ENCODE peak calls at places on chromosomes 11 and 22, in four cellular contexts. V, L, F and J are unnamed samples.

GRCh38 chr11:70364745-70365535 is 33.4 kb upstream of the CTTN start:
- DNase-seq in V (no peak), L (no peak), F (no peak), J (no peak)

GRCh38 chr22:47289316-47289985 is 527.0 kb downstream of the TBC1D22A start:
- DNase-seq in V (no peak), L (no peak), F (no peak), J (peak; percentile 17)

GRCh38 chr11:5694642-5695041 is 5.1 kb downstream of the TRIM22 start:
- DNase-seq in V (no peak), L (no peak), F (no peak), J (no peak)

GRCh38 chr11:29959488-29959887 is 57.3 kb downstream of the KCNA4 start:
- DNase-seq in V (no peak), L (no peak), F (no peak), J (no peak)

GRCh38 chr11:8098879-8099278 is 17.9 kb downstream of the TUB start:
- DNase-seq in V (no peak), L (no peak), F (no peak), J (no peak)

GRCh38 chr11:121909571-121909970 is 206.4 kb downstream of the BLID start:
- DNase-seq in V (no peak), L (no peak), F (no peak), J (no peak)

GRCh38 chr22:22410677-22411076 is 97.9 kb downstream of the ZNF280B start:
- DNase-seq in V (peak; percentile 33), L (no peak), F (no peak), J (no peak)

GRCh38 chr11:2089536-2090165 is 49.5 kb downstream of the IGF2 start:
- DNase-seq in V (peak; percentile 95), L (peak; percentile 21), F (peak; percentile 67), J (peak; percentile 26)

GRCh38 chr22:49033616-49034015 is 794.1 kb downstream of the BRD1 start:
- DNase-seq in V (no peak), L (no peak), F (no peak), J (peak; percentile 37)

GRCh38 chr22:20424937-20425587 is 12.6 kb downstream of the SCARF2 start:
- DNase-seq in V (no peak), L (no peak), F (no peak), J (peak; percentile 62)

GRCh38 chr11:107561688-107562087 is 3.8 kb downstream of the ALKBH8 start:
- DNase-seq in V (no peak), L (no peak), F (no peak), J (no peak)

GRCh38 chr22:31329029-31329428 is 17.1 kb downstream of the PATZ1 start:
- DNase-seq in V (no peak), L (no peak), F (no peak), J (no peak)

GRCh38 chr11:116452447-116452846 is 320.3 kb downstream of the BUD13 start:
- DNase-seq in V (no peak), L (no peak), F (no peak), J (no peak)

GRCh38 chr11:106466441-106467190 is 389.2 kb downstream of the AASDHPPT start:
- DNase-seq in V (no peak), L (no peak), F (peak; percentile 16), J (no peak)

GRCh38 chr11:61477734-61478148 is 30.8 kb upstream of the LRRC10B start:
- DNase-seq in V (peak; percentile 82), L (no peak), F (peak; percentile 53), J (peak; percentile 73)

GRCh38 chr11:64078905-64079304 is 43.2 kb downstream of the FLRT1 start:
- DNase-seq in V (no peak), L (no peak), F (no peak), J (no peak)

GRCh38 chr11:64077607-64078006 is 41.9 kb downstream of the FLRT1 start:
- DNase-seq in V (no peak), L (no peak), F (no peak), J (no peak)

GRCh38 chr11:64080390-64080789 is 44.7 kb downstream of the FLRT1 start:
- DNase-seq in V (no peak), L (no peak), F (no peak), J (no peak)

GRCh38 chr11:64076764-64077163 is 41.0 kb downstream of the FLRT1 start:
- DNase-seq in V (no peak), L (no peak), F (no peak), J (no peak)

GRCh38 chr11:64078294-64078693 is 42.6 kb downstream of the FLRT1 start:
- DNase-seq in V (no peak), L (no peak), F (no peak), J (no peak)
- H3K27ac ChIP-seq in V (no peak overlapping the region), L (no peak overlapping the region), F (no peak overlapping the region), J (no peak overlapping the region)

GRCh38 chr11:94938399-94939055 is 34.8 kb downstream of the CWC15 start:
- DNase-seq in V (no peak), L (peak; percentile 57), F (no peak), J (no peak)
- H3K27ac ChIP-seq in V (no peak overlapping the region), L (peak overlapping the region; percentile 26), F (no peak overlapping the region), J (peak overlapping the region; percentile 15)

GRCh38 chr11:111361082-111361801 is 17.8 kb downstream of the POU2AF1 start:
- DNase-seq in V (no peak), L (no peak), F (no peak), J (no peak)
- H3K27ac ChIP-seq in V (no peak overlapping the region), L (no peak overlapping the region), F (no peak overlapping the region), J (no peak overlapping the region)

DNA sequence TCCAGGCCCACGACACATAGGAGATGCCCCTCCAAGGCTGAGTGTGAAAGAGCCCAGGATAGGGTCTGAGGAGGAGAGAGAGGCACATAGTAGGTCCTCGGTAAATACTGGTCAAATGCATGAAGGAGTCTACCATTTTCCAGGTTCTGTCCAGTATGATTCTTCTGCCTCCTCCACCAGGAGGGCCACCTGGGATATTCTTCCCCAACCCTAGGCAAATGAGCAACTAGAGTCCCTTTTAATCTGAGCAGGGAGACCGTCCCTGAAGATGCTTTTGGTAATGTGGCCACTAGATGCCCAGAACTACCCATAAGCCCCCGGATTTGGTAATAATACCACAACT is 6.7 kb downstream of the PDGFB start:
- DNase-seq in V (no peak), L (no peak), F (no peak), J (no peak)
- H3K27ac ChIP-seq in V (no peak overlapping the region), L (peak overlapping the region; percentile 39), F (peak overlapping the region; percentile 90), J (no peak overlapping the region)

DNA sequence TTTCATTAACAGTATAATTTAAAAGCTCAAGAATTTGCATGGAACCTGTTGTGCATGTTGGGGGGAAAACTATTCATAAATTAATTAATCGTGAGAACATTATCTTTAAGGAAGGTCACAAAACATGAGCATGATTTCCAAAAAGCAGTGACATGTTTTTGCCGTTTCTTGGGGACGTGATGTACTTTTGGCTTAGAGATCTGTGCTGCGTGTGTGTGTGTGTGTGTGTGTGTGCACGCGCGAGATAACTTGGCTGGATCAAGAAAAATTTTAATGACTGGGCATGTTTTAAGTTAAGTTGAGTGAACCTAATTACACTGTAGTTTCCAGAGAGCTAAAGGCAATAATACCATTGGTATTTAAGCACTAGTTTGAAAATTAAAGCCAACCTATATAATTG is 51.4 kb downstream of the ZBTB16 start:
- DNase-seq in V (no peak), L (no peak), F (no peak), J (no peak)
- H3K27ac ChIP-seq in V (no peak overlapping the region), L (peak overlapping the region; percentile 63), F (no peak overlapping the region), J (peak overlapping the region; percentile 74)

GRCh38 chr11:4040461-4040860 is 54.1 kb upstream of the RRM1 start:
- DNase-seq in V (no peak), L (no peak), F (no peak), J (no peak)
- H3K27ac ChIP-seq in V (no peak overlapping the region), L (no peak overlapping the region), F (no peak overlapping the region), J (no peak overlapping the region)

GRCh38 chr11:47413351-47413750 is 5.0 kb downstream of the SLC39A13 start:
- DNase-seq in V (no peak), L (no peak), F (no peak), J (no peak)

GRCh38 chr11:47414685-47415070 is 6.3 kb downstream of the SLC39A13 start:
- DNase-seq in V (no peak), L (no peak), F (no peak), J (no peak)

GRCh38 chr11:47415949-47416472 is 7.6 kb downstream of the SLC39A13 start:
- DNase-seq in V (no peak), L (peak; percentile 92), F (peak; percentile 92), J (peak; percentile 94)

GRCh38 chr11:47413908-47414684 is 5.7 kb downstream of the SLC39A13 start:
- DNase-seq in V (no peak), L (no peak), F (no peak), J (peak; percentile 72)

GRCh38 chr11:47415091-47415854 is 6.9 kb downstream of the SLC39A13 start:
- DNase-seq in V (no peak), L (no peak), F (no peak), J (no peak)
- H3K27ac ChIP-seq in V (no peak overlapping the region), L (peak overlapping the region; percentile 85), F (peak overlapping the region; percentile 97), J (peak overlapping the region; percentile 87)

GRCh38 chr11:68778205-68778604 is 26.9 kb upstream of the TESMIN start:
- DNase-seq in V (no peak), L (no peak), F (no peak), J (no peak)
- H3K27ac ChIP-seq in V (no peak overlapping the region), L (no peak overlapping the region), F (no peak overlapping the region), J (no peak overlapping the region)

GRCh38 chr11:66314186-66314501 is 2.7 kb downstream of the CD248 start:
- DNase-seq in V (no peak), L (no peak), F (no peak), J (no peak)

GRCh38 chr11:66314561-66315497 is 2.0 kb downstream of the CD248 start:
- DNase-seq in V (no peak), L (no peak), F (no peak), J (peak; percentile 64)

GRCh38 chr11:66316849-66317251 is at the start of gene CD248:
- DNase-seq in V (no peak), L (no peak), F (no peak), J (peak; percentile 76)

GRCh38 chr11:66315921-66316811 is 678 bp downstream of the CD248 start:
- DNase-seq in V (no peak), L (no peak), F (no peak), J (peak; percentile 63)

GRCh38 chr11:66315498-66315885 is 1.4 kb downstream of the CD248 start:
- DNase-seq in V (no peak), L (no peak), F (no peak), J (no peak)
- H3K27ac ChIP-seq in V (no peak overlapping the region), L (peak overlapping the region; percentile 65), F (peak overlapping the region; percentile 93), J (no peak overlapping the region)